ENCODE peak calls at places on chromosome 17, in four cellular contexts. One of them, this sample, is unnamed.

GRCh38 chr17:59638553-59638952 is 18.9 kb downstream of the CLTC start:
- DNase-seq in anterior cingulate cortex: no peak
- DNase-seq in AG09309: no peak
- DNase-seq in H54: no peak
- DNase-seq in this sample: no peak

GRCh38 chr17:38451030-38451839 is 23.0 kb downstream of the ARHGAP23 start:
- DNase-seq in AG09309: no peak
- DNase-seq in H54: peak; percentile 89
- DNase-seq in anterior cingulate cortex: no peak
- DNase-seq in this sample: no peak

GRCh38 chr17:37239690-37240344 is 136.0 kb upstream of the C17orf78 start:
- DNase-seq in AG09309: no peak
- DNase-seq in anterior cingulate cortex: no peak
- DNase-seq in H54: no peak
- DNase-seq in this sample: no peak

GRCh38 chr17:67474081-67474661 is 97.1 kb downstream of the PITPNC1 start:
- DNase-seq in anterior cingulate cortex: no peak
- DNase-seq in H54: no peak
- DNase-seq in AG09309: peak; percentile 91
- DNase-seq in this sample: no peak

GRCh38 chr17:61409301-61410099 is 9.9 kb downstream of the TBX2 start:
- DNase-seq in AG09309: no peak
- DNase-seq in anterior cingulate cortex: peak; percentile 32
- DNase-seq in H54: peak; percentile 34
- DNase-seq in this sample: no peak

GRCh38 chr17:48483471-48484131 is 47.2 kb downstream of the HOXB1 start:
- DNase-seq in H54: peak; percentile 74
- DNase-seq in anterior cingulate cortex: no peak
- DNase-seq in AG09309: peak; percentile 82
- DNase-seq in this sample: peak; percentile 99

GRCh38 chr17:19265755-19266154 is 28.6 kb downstream of the EPN2 start:
- DNase-seq in anterior cingulate cortex: no peak
- DNase-seq in H54: no peak
- DNase-seq in AG09309: no peak
- DNase-seq in this sample: no peak

GRCh38 chr17:79201536-79202227 is 127.1 kb downstream of the ENGASE start:
- DNase-seq in anterior cingulate cortex: no peak
- DNase-seq in H54: peak; percentile 98
- DNase-seq in AG09309: no peak
- DNase-seq in this sample: no peak

GRCh38 chr17:4550534-4551039 is 4.6 kb downstream of the MYBBP1A start:
- DNase-seq in H54: no peak
- DNase-seq in anterior cingulate cortex: no peak
- DNase-seq in AG09309: no peak
- DNase-seq in this sample: no peak

GRCh38 chr17:82228278-82228841 is 482 bp upstream of the SLC16A3 start:
- DNase-seq in AG09309: no peak
- DNase-seq in anterior cingulate cortex: no peak
- DNase-seq in H54: no peak
- DNase-seq in this sample: no peak

GRCh38 chr17:68705331-68706166 is 104.4 kb upstream of the FAM20A start:
- DNase-seq in anterior cingulate cortex: no peak
- DNase-seq in H54: no peak
- DNase-seq in AG09309: peak; percentile 94
- DNase-seq in this sample: no peak

GRCh38 chr17:50129303-50129945 is 536 bp downstream of the SAMD14 start:
- DNase-seq in anterior cingulate cortex: no peak
- DNase-seq in AG09309: no peak
- DNase-seq in H54: no peak
- DNase-seq in this sample: no peak

GRCh38 chr17:320809-321385 is 31.7 kb downstream of the RPH3AL start:
- DNase-seq in AG09309: no peak
- DNase-seq in anterior cingulate cortex: no peak
- DNase-seq in H54: no peak
- DNase-seq in this sample: no peak

GRCh38 chr17:34539881-34540280 is 39.5 kb upstream of the TMEM132E start:
- DNase-seq in anterior cingulate cortex: no peak
- DNase-seq in AG09309: no peak
- DNase-seq in H54: no peak
- DNase-seq in this sample: no peak

GRCh38 chr17:64385187-64386083 is 5.2 kb downstream of the PECAM1 start:
- DNase-seq in AG09309: peak; percentile 44
- DNase-seq in anterior cingulate cortex: no peak
- DNase-seq in H54: peak; percentile 91
- DNase-seq in this sample: no peak

GRCh38 chr17:55160501-55160900 is 104.3 kb upstream of the HLF start:
- DNase-seq in anterior cingulate cortex: no peak
- DNase-seq in AG09309: no peak
- DNase-seq in H54: no peak
- DNase-seq in this sample: no peak

GRCh38 chr17:146983-147761 is 9.8 kb downstream of the SCGB1C2 start:
- DNase-seq in anterior cingulate cortex: no peak
- DNase-seq in AG09309: no peak
- DNase-seq in H54: no peak
- DNase-seq in this sample: no peak

GRCh38 chr17:75530837-75531723 is 5.6 kb downstream of the LLGL2 start:
- DNase-seq in AG09309: no peak
- DNase-seq in anterior cingulate cortex: no peak
- DNase-seq in H54: no peak
- DNase-seq in this sample: no peak

GRCh38 chr17:39653662-39654331 is 11.4 kb upstream of the TCAP start:
- DNase-seq in H54: peak; percentile 75
- DNase-seq in AG09309: no peak
- DNase-seq in anterior cingulate cortex: peak; percentile 32
- DNase-seq in this sample: no peak

GRCh38 chr17:71023631-71024030 is 854.3 kb downstream of the KCNJ2 start:
- DNase-seq in anterior cingulate cortex: no peak
- DNase-seq in AG09309: no peak
- DNase-seq in H54: no peak
- DNase-seq in this sample: no peak

GRCh38 chr17:63436523-63437110 is 9.5 kb downstream of the CYB561 start:
- DNase-seq in AG09309: no peak
- DNase-seq in anterior cingulate cortex: no peak
- DNase-seq in H54: no peak
- DNase-seq in this sample: no peak

GRCh38 chr17:46948544-46948943 is 25.6 kb downstream of the GOSR2 start:
- DNase-seq in AG09309: no peak
- DNase-seq in anterior cingulate cortex: no peak
- DNase-seq in H54: no peak
- DNase-seq in this sample: no peak

GRCh38 chr17:1058423-1059130 is 61.6 kb downstream of the TIMM22 start:
- DNase-seq in anterior cingulate cortex: no peak
- DNase-seq in H54: peak; percentile 62
- DNase-seq in AG09309: no peak
- DNase-seq in this sample: no peak

GRCh38 chr17:1452836-1453235 is 3.2 kb downstream of the CRK start:
- DNase-seq in anterior cingulate cortex: no peak
- DNase-seq in AG09309: no peak
- DNase-seq in H54: no peak
- DNase-seq in this sample: no peak

GRCh38 chr17:20266806-20267458 is 200.4 kb downstream of the LGALS9B start:
- DNase-seq in anterior cingulate cortex: no peak
- DNase-seq in H54: peak; percentile 13
- DNase-seq in AG09309: peak; percentile 31
- DNase-seq in this sample: peak; percentile 34

GRCh38 chr17:79830763-79831366 is 8.4 kb downstream of the CBX4 start:
- DNase-seq in H54: no peak
- DNase-seq in AG09309: no peak
- DNase-seq in anterior cingulate cortex: no peak
- DNase-seq in this sample: no peak

GRCh38 chr17:75832164-75832651 is 12.0 kb downstream of the UNC13D start:
- DNase-seq in anterior cingulate cortex: no peak
- DNase-seq in AG09309: peak; percentile 59
- DNase-seq in H54: peak; percentile 96
- DNase-seq in this sample: peak; percentile 79

GRCh38 chr17:59643159-59643857 is 23.6 kb downstream of the CLTC start:
- DNase-seq in AG09309: no peak
- DNase-seq in H54: no peak
- DNase-seq in anterior cingulate cortex: no peak
- DNase-seq in this sample: no peak

GRCh38 chr17:81385320-81386111 is 9.7 kb upstream of the BAHCC1 start:
- DNase-seq in AG09309: no peak
- DNase-seq in anterior cingulate cortex: peak; percentile 97
- DNase-seq in H54: no peak
- DNase-seq in this sample: no peak

GRCh38 chr17:30519707-30520106 is 42.5 kb downstream of the GOSR1 start:
- DNase-seq in AG09309: peak; percentile 87
- DNase-seq in anterior cingulate cortex: no peak
- DNase-seq in H54: peak; percentile 23
- DNase-seq in this sample: peak; percentile 83

GRCh38 chr17:43360376-43360738 is 38.4 kb upstream of the ARL4D start:
- DNase-seq in AG09309: peak; percentile 62
- DNase-seq in H54: peak; percentile 37
- DNase-seq in anterior cingulate cortex: no peak
- DNase-seq in this sample: peak; percentile 56

GRCh38 chr17:48795444-48796162 is 21.4 kb downstream of the TTLL6 start:
- DNase-seq in H54: peak; percentile 64
- DNase-seq in anterior cingulate cortex: no peak
- DNase-seq in AG09309: peak; percentile 55
- DNase-seq in this sample: no peak